ENCODE peak calls at places on chromosomes 16 and 17, in eight cellular contexts. H is cardiac muscle cell; V is stimulated activated CD8-positive, alpha-beta memory T cell treated with anti-CD3 and anti-CD28 coated beads, Interleukin-12 subunit alpha, Interleukin-12 subunit beta, amount 100 ng/mL, for 4 hours; L is suprapubic skin; P is activated CD4-positive, CD25-positive, alpha-beta regulatory T cell; G is heart left ventricle; T is substantia nigra; I is MM.1S. O is an unnamed sample.

GRCh38 chr16:77501260-77501659 is 66.4 kb upstream of the ADAMTS18 start:
- DNase-seq in V (no peak), I (no peak), T (no peak), H (no peak), L (no peak), G (no peak), P (no peak), O (no peak)

GRCh38 chr16:85798901-85799496 is 345 bp downstream of the EMC8 start:
- DNase-seq in H (no peak), P (peak), L (no peak), G (peak), T (no peak), V (no peak), I (no peak), O (peak)

GRCh38 chr16:73166394-73166971 is 118.6 kb upstream of the ZFHX3 start:
- DNase-seq in H (no peak), P (no peak), T (no peak), L (no peak), G (no peak), I (no peak), V (no peak), O (no peak)

GRCh38 chr17:33786478-33786877 is 468.6 kb upstream of the CCL2 start:
- DNase-seq in I (no peak), H (no peak), T (no peak), P (no peak), L (no peak), V (no peak), G (peak), O (no peak)

GRCh38 chr16:21150375-21151001 is at the start of gene DNAH3:
- DNase-seq in H (no peak), G (no peak), L (no peak), T (no peak), P (no peak), I (no peak), V (no peak), O (no peak)

GRCh38 chr16:65070831-65071230 is 51.0 kb downstream of the CDH11 start:
- DNase-seq in T (no peak), P (no peak), G (peak), I (no peak), V (no peak), L (no peak), H (peak), O (peak)

GRCh38 chr17:5775098-5775497 is 190.8 kb upstream of the NLRP1 start:
- DNase-seq in T (no peak), G (no peak), L (no peak), H (no peak), V (no peak), P (no peak), I (no peak), O (no peak)

GRCh38 chr16:57784334-57784733 is 18.0 kb downstream of the KIFC3 start:
- DNase-seq in G (no peak), I (no peak), T (no peak), H (no peak), P (no peak), L (no peak), V (no peak), O (peak)

GRCh38 chr17:42049834-42050359 is 504 bp downstream of the C17orf113 start:
- DNase-seq in L (no peak), V (no peak), P (no peak), T (no peak), H (no peak), G (no peak), I (no peak), O (no peak)

GRCh38 chr17:4536742-4537411 is 18.3 kb downstream of the MYBBP1A start:
- DNase-seq in P (no peak), V (no peak), I (no peak), H (no peak), G (no peak), L (no peak), T (no peak), O (peak)

GRCh38 chr17:66549731-66550207 is 247.4 kb downstream of the PRKCA start:
- DNase-seq in L (no peak), P (no peak), G (no peak), T (no peak), V (no peak), I (no peak), H (no peak), O (no peak)

GRCh38 chr17:6439951-6440350 is 4.3 kb upstream of the PIMREG start:
- DNase-seq in I (no peak), P (no peak), G (no peak), T (no peak), V (no peak), L (no peak), H (no peak), O (no peak)

GRCh38 chr17:70365098-70365583 is 195.8 kb downstream of the KCNJ2 start:
- DNase-seq in L (no peak), P (no peak), V (no peak), T (no peak), G (no peak), H (no peak), I (no peak), O (no peak)

O was measured in right cardiac atrium.